ENCODE peak calls at places on chromosomes 4 and X, in ten cellular contexts. B is left ventricle myocardium inferior; P is naive thymus-derived CD4-positive, alpha-beta T cell; F is neuronal stem cell; O is A549; U is upper lobe of left lung; L is heart left ventricle; T is left lung; H is cardiac muscle cell; N is tibial artery. A is an unnamed sample. For H3K4me1, the result is how much of the 10 kb centered on the place peaks cover.

GRCh38 chr4:78032446-78032845 is 24.7 kb upstream of the FRAS1 start:
- DNase-seq in B (no peak), P (no peak), F (no peak), O (no peak), U (no peak), L (no peak), T (no peak), H (no peak), N (no peak), A (no peak)

GRCh38 chr4:170088686-170089085 is 1.1 kb downstream of the AADAT start:
- DNase-seq in B (no peak), P (no peak), F (no peak), O (no peak), U (no peak), L (no peak), T (no peak), H (no peak), N (no peak), A (no peak)

GRCh38 chr4:10172278-10173038 is 55.9 kb upstream of the WDR1 start:
- DNase-seq in B (no peak), P (no peak), F (no peak), O (no peak), U (no peak), L (no peak), T (no peak), H (peak), N (no peak), A (no peak)

GRCh38 chr4:138915725-138916124 is 99.9 kb upstream of the NOCT start:
- DNase-seq in B (no peak), P (no peak), F (no peak), O (no peak), U (no peak), L (no peak), T (no peak), H (no peak), N (no peak), A (no peak)

GRCh38 chr4:118034061-118034785 is at the start of gene NDST3:
- DNase-seq in B (no peak), P (peak), F (peak), O (peak), U (no peak), L (peak), T (peak), H (peak), N (peak), A (no peak)

GRCh38 chr4:155944516-155944915 is 9.2 kb downstream of the CTSO start:
- DNase-seq in B (no peak), P (no peak), F (no peak), O (no peak), U (no peak), L (no peak), T (no peak), H (no peak), N (no peak), A (no peak)

GRCh38 chrX:45912316-45912715 is 632.9 kb downstream of the ZNF674 start:
- DNase-seq in B (no peak), P (no peak), F (no peak), O (no peak), U (no peak), L (no peak), T (no peak), H (no peak), N (no peak), A (no peak)

GRCh38 chr4:140943486-140943885 is 187.3 kb upstream of the TBC1D9 start:
- DNase-seq in B (no peak), P (no peak), F (no peak), O (no peak), U (no peak), L (no peak), T (no peak), H (peak), N (no peak), A (no peak)

GRCh38 chrX:15059488-15059887 is 186.3 kb downstream of the MOSPD2 start:
- DNase-seq in B (no peak), P (no peak), F (no peak), O (no peak), U (no peak), L (no peak), T (no peak), H (no peak), N (no peak), A (no peak)

GRCh38 chr4:158823461-158823873 is 54.6 kb downstream of the FNIP2 start:
- DNase-seq in B (no peak), P (no peak), F (no peak), O (no peak), U (no peak), L (no peak), T (no peak), H (peak), N (no peak), A (peak)

GRCh38 chrX:70129811-70130210 is 3.4 kb upstream of the IGBP1 start:
- DNase-seq in B (no peak), P (no peak), F (no peak), O (no peak), U (no peak), L (no peak), T (no peak), H (peak), N (no peak), A (no peak)

GRCh38 chr4:39763714-39764572 is 66.0 kb downstream of the UBE2K start:
- DNase-seq in B (no peak), P (no peak), F (no peak), O (no peak), U (no peak), L (no peak), T (no peak), H (no peak), N (no peak), A (no peak)

GRCh38 chrX:47745386-47745785 is 86.4 kb upstream of the UXT start:
- DNase-seq in B (no peak), P (no peak), F (no peak), O (no peak), U (no peak), L (no peak), T (no peak), H (peak), N (no peak), A (no peak)

DNA sequence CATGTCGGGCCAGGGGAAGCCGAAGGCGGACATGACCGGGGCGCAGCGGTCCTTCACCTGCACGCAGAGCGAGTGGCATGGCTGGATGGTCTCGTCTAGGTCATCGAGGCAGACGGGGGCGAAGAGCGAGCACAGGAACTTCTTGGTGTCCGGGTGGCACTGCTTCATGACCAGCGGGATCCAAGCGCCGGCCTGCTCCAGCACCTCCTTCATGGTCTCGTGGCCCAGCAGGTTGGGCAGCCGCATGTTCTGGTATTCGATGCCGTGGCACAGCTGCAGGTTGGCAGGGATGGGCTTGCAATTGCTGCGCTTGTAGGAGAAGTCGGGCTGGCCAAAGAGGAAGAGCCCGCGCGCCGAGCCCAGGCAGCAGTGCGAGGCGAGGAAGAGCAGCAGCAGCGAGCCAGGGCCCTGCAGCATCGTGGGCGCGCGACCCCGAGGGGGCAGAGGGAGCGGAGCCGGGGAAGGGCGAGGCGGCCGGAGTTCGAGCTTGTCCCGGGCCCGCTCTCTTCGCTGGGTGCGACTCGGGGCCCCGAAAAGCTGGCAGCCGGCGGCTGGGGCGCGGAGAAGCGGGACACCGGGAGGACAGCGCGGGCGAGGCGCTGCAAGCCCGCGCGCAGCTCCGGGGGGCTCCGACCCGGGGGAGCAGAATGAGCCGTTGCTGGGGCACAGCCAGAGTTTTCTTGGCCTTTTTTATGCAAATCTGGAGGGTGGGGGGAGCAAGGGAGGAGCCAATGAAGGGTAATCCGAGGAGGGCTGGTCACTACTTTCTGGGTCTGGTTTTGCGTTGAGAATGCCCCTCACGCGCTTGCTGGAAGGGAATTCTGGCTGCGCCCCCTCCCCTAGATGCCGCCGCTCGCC is at the start of gene SFRP2:
- DNase-seq in B (no peak), P (no peak), F (peak), O (no peak), U (peak), L (peak), T (peak), H (no peak), N (no peak), A (no peak)
- H3K4me1 ChIP-seq in B (under half), P (under half), F (under half), O (under half), U (under half), L (under half), T (under half), H (under half), N (under half), A (under half)

GRCh38 chr4:25656031-25656430 is 380 bp downstream of the SLC34A2 start:
- DNase-seq in B (no peak), P (no peak), F (no peak), O (no peak), U (no peak), L (no peak), T (no peak), H (no peak), N (no peak), A (no peak)

GRCh38 chr4:25650271-25650670 is 5.4 kb upstream of the SLC34A2 start:
- DNase-seq in B (no peak), P (no peak), F (no peak), O (no peak), U (no peak), L (no peak), T (no peak), H (no peak), N (no peak), A (no peak)

GRCh38 chr4:25654971-25655963 is at the start of gene SLC34A2:
- DNase-seq in B (no peak), P (no peak), F (peak), O (no peak), U (peak), L (no peak), T (peak), H (peak), N (no peak), A (no peak)

GRCh38 chr4:25658357-25658771 is 2.7 kb downstream of the SLC34A2 start:
- DNase-seq in B (no peak), P (no peak), F (no peak), O (no peak), U (no peak), L (no peak), T (no peak), H (no peak), N (no peak), A (no peak)

DNA sequence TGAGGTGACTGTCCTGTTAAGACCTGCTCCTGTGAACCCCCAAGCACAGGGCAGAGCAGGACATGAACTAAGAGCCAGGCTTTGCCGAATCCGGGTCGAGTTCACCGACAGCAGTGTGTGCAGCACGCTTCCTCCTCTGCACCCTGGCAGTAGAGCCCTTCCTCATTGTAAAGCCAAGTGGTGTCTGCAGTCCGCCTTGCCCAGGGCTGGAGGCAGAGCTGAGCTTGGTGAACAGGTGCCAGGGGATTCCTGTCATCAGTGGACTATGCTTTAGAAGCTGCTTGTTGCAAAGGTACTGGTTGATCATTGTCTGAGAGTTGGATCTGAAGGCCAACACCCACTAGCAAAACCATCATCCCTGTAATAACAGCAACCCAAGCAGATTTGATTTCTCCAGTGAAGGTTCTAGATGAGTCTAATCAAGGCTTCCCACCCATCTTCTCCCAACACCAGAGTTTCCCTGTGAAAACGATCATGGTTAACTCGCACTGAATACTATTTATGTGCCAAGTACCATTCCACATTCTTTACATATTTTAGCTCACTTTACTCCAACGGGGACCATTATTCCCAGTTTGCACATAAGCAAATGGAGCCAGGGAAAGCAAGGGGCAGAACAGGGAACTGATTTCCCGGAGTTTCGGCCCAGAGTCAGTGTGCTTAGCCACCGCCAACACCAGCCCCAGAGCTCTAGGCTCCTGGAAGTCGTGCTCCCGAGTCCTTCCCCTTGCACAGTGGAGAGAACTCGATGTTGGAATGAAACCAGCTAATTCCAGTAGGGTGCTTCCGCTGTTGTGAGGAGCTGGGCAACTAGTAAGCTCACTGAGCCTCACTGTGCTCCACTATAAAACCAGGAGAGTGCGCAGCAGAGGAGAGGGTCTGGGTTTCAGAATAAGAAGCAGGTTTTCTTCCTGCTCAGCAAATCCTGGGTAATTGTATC is 1.4 kb upstream of the SLC34A2 start:
- DNase-seq in B (no peak), P (no peak), F (no peak), O (no peak), U (no peak), L (no peak), T (peak), H (peak), N (no peak), A (no peak)
- H3K4me1 ChIP-seq in B (under half), P (under half), F (under half), O (under half), U (under half), L (under half), T (under half), H (under half), N (under half), A (under half)

DNA sequence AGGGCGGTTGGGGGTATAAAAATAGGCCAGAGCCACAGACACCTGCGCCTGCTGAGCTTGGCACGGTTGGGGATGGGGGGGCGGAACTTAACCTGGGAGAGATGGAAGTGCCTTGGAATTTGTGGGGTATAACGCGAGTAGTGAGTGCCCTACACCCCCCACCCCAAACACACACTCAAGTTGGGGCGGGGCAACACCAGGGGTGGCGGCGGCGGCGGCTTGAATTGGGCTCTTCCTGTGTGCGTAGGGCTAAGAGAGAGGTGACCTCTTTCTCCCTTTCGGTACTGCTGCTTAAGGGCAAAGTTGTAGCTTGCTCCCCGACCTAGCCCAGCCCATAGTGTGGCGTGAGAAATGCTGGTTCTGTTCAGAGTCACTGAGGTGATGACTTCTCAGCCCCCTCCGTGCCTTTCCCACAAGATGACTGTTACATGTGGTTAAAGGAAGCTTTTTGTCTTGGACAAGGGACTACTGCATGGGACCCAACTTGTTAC is 839 bp downstream of the STK26 start:
- DNase-seq in B (peak), P (peak), F (peak), O (peak), U (peak), L (peak), T (peak), H (no peak), N (no peak), A (no peak)
- H3K4me1 ChIP-seq in B (under half), P (under half), F (under half), O (under half), U (under half), L (under half), T (under half), H (under half), N (under half), A (under half)

DNA sequence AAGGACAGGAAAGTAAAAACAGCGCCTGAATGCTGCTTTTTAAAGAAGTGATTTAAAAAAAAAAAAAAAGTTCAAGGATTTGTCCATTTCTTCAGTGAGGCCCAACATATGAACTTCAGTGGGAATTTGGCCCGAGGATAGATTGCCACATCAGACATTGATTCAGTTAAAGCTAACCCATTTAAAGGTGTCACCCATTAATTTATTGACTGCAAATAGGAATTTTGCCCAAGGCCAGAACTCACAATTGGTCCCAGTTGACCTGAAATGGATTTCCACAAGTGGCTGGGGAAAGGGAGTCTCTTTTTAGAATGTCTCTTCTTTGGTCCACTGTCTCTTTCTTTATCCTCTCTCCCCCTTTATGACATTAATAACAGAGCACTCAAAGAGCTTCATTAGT is 86.5 kb upstream of the RPL34 start:
- DNase-seq in B (no peak), P (no peak), F (no peak), O (no peak), U (no peak), L (no peak), T (no peak), H (no peak), N (no peak), A (no peak)
- H3K4me1 ChIP-seq in B (under half), P (half or more), F (under half), O (under half), U (under half), L (under half), T (under half), H (under half), N (under half), A (under half)